ENCODE peak calls at places on chromosomes 7 and 10, in nine cellular contexts. X is neuronal stem cell; M is GM04504; T is NCI-H774; G is right cardiac atrium; O is fibroblast of the conjunctiva; S is activated CD8-positive, alpha-beta memory T cell treated with anti-CD3 and anti-CD28 coated beads for 24 hours; W is T-helper 17 cell; U is K562. D is an unnamed sample.

GRCh38 chr10:107264742-107265141 is 100.2 kb upstream of the SORCS1 start:
- DNase-seq in T (no peak), W (no peak), U (peak; percentile 12), O (no peak), S (no peak), M (no peak), X (no peak), G (no peak), D (no peak)

GRCh38 chr10:30007406-30007805 is 52.0 kb downstream of the JCAD start:
- DNase-seq in T (no peak), M (no peak), G (no peak), S (no peak), O (no peak), U (no peak), X (no peak), W (no peak), D (no peak)

GRCh38 chr7:70042533-70042932 is 444.3 kb downstream of the AUTS2 start:
- DNase-seq in U (no peak), G (no peak), S (no peak), T (no peak), W (no peak), M (peak; percentile 26), O (peak; percentile 52), X (no peak), D (no peak)

GRCh38 chr7:132575336-132575986 is 809 bp downstream of the PLXNA4 start:
- DNase-seq in X (no peak), U (no peak), G (peak; percentile 88), M (no peak), W (no peak), O (no peak), T (no peak), S (peak; percentile 67), D (no peak)

GRCh38 chr7:23514755-23515154 is 17.0 kb downstream of the TRA2A start:
- DNase-seq in S (peak; percentile 24), O (no peak), T (no peak), X (no peak), G (no peak), U (no peak), W (no peak), M (no peak), D (no peak)

GRCh38 chr10:19654576-19654975 is 161.7 kb upstream of the PLXDC2 start:
- DNase-seq in M (no peak), W (no peak), O (no peak), T (no peak), U (no peak), G (no peak), S (no peak), X (no peak), D (no peak)

GRCh38 chr7:101671783-101672356 is 42.8 kb upstream of the MYL10 start:
- DNase-seq in G (peak; percentile 17), W (no peak), U (no peak), X (no peak), S (no peak), O (no peak), M (no peak), T (no peak), D (no peak)

GRCh38 chr7:1843271-1843861 is 173.3 kb downstream of the ELFN1 start:
- DNase-seq in O (no peak), U (no peak), M (peak; percentile 62), G (peak; percentile 35), W (no peak), S (no peak), T (no peak), X (no peak), D (no peak)

GRCh38 chr10:77501846-77502251 is 135.8 kb downstream of the KCNMA1 start:
- DNase-seq in O (no peak), U (no peak), M (no peak), S (no peak), W (no peak), G (no peak), T (no peak), X (no peak), D (no peak)

GRCh38 chr10:103557455-103557854 is 64.0 kb downstream of the NEURL1 start:
- DNase-seq in G (peak; percentile 30), T (no peak), O (no peak), W (no peak), X (no peak), U (no peak), S (no peak), M (no peak), D (no peak)

GRCh38 chr10:113471241-113471996 is 81.4 kb upstream of the HABP2 start:
- DNase-seq in G (no peak), W (no peak), S (no peak), X (no peak), T (no peak), M (no peak), U (no peak), O (no peak), D (no peak)

GRCh38 chr10:88408111-88408510 is 175.0 kb downstream of the RNLS start:
- DNase-seq in W (no peak), M (no peak), T (no peak), S (no peak), U (no peak), X (no peak), O (no peak), G (no peak), D (no peak)

GRCh38 chr10:91201213-91201996 is 19.1 kb upstream of the PCGF5 start:
- DNase-seq in O (no peak), G (no peak), U (no peak), W (no peak), M (no peak), X (no peak), T (no peak), S (no peak), D (peak; percentile 24)

GRCh38 chr10:103933557-103934121 is 15.7 kb upstream of the STN1 start:
- DNase-seq in M (no peak), T (no peak), W (no peak), U (no peak), O (no peak), S (no peak), G (no peak), X (no peak), D (no peak)

GRCh38 chr10:62815373-62816111 is 624 bp downstream of the EGR2 start:
- DNase-seq in T (no peak), X (no peak), W (no peak), G (peak; percentile 62), M (no peak), U (no peak), O (no peak), S (peak; percentile 78), D (no peak)

GRCh38 chr10:77005901-77006300 is 631.7 kb downstream of the KCNMA1 start:
- DNase-seq in T (no peak), O (no peak), U (no peak), S (no peak), W (no peak), X (no peak), M (no peak), G (no peak), D (no peak)

GRCh38 chr10:125824736-125825135 is 1.4 kb downstream of the BCCIP start:
- DNase-seq in U (no peak), M (no peak), O (no peak), T (no peak), X (no peak), G (no peak), S (no peak), W (no peak), D (no peak)

GRCh38 chr7:116797611-116798010 is 64.8 kb upstream of the CAPZA2 start:
- DNase-seq in U (no peak), G (no peak), X (no peak), W (no peak), S (no peak), T (no peak), M (no peak), O (no peak), D (no peak)

GRCh38 chr10:83606275-83606674 is 533.0 kb upstream of the GHITM start:
- DNase-seq in T (no peak), U (no peak), X (no peak), W (no peak), S (no peak), G (peak; percentile 46), O (no peak), M (peak; percentile 27), D (no peak)

GRCh38 chr10:53111529-53111928 is 338.9 kb upstream of the MBL2 start:
- DNase-seq in X (no peak), U (no peak), O (no peak), W (no peak), M (no peak), T (no peak), S (no peak), G (no peak), D (peak; percentile 61)

GRCh38 chr10:106560925-106561640 is 603.4 kb downstream of the SORCS1 start:
- DNase-seq in M (no peak), U (no peak), S (no peak), G (no peak), O (peak; percentile 73), W (no peak), T (no peak), X (no peak), D (no peak)

GRCh38 chr7:70647801-70648491 is 484.0 kb upstream of the GALNT17 start:
- DNase-seq in S (peak; percentile 85), U (no peak), X (no peak), T (no peak), W (peak; percentile 61), G (no peak), M (no peak), O (no peak), D (no peak)

GRCh38 chr7:133510326-133511055 is 257.6 kb downstream of the EXOC4 start:
- DNase-seq in T (no peak), X (no peak), S (no peak), W (no peak), U (no peak), O (no peak), G (no peak), M (no peak), D (no peak)

GRCh38 chr7:35828817-35829216 is 28.0 kb downstream of the SEPTIN7 start:
- DNase-seq in G (no peak), M (no peak), U (no peak), W (no peak), X (no peak), O (no peak), S (no peak), T (no peak), D (no peak)

D was measured in OCI-LY7.